ENCODE peak calls at places on chromosomes 16 and 17, in ten cellular contexts. O is transverse colon; Y is upper lobe of right lung; G is tibial artery; Q is CD8-positive, alpha-beta T cell; K is A549; M is stomach; Z is mucosa of descending colon; L is Peyer's patch; D is cardiac fibroblast. S is an unnamed sample.

GRCh38 chr16:88589441-88589840 is 19.2 kb downstream of the ZC3H18 start:
- DNase-seq in D (no peak), G (no peak), Q (no peak), L (no peak), O (no peak), K (no peak), M (no peak), Z (no peak), Y (no peak), S (no peak)

GRCh38 chr17:16908282-16908681 is 63.6 kb downstream of the TNFRSF13B start:
- DNase-seq in Z (no peak), O (no peak), K (no peak), M (peak; percentile 7), L (no peak), Y (no peak), G (peak; percentile 31), D (no peak), Q (no peak), S (no peak)

GRCh38 chr16:68272501-68273209 is 8.3 kb downstream of the SLC7A6 start:
- DNase-seq in K (no peak), G (no peak), Y (no peak), D (no peak), L (no peak), O (peak; percentile 55), M (peak; percentile 77), Z (no peak), Q (peak; percentile 63), S (no peak)

GRCh38 chr17:64532409-64532808 is 25.6 kb downstream of the CEP95 start:
- DNase-seq in G (no peak), Z (no peak), M (no peak), L (no peak), Y (no peak), D (no peak), O (no peak), K (no peak), Q (no peak), S (no peak)

GRCh38 chr17:69654981-69655581 is 240.6 kb downstream of the MAP2K6 start:
- DNase-seq in Y (no peak), Z (no peak), K (no peak), Q (no peak), L (no peak), M (no peak), D (peak; percentile 80), G (no peak), O (no peak), S (peak; percentile 66)

GRCh38 chr16:70689970-70690905 is 4.4 kb upstream of the MTSS2 start:
- DNase-seq in Z (peak; percentile 82), M (no peak), D (no peak), G (peak; percentile 66), Y (no peak), L (peak; percentile 76), K (no peak), O (peak; percentile 65), Q (no peak), S (no peak)

GRCh38 chr16:16029431-16030011 is 80.1 kb downstream of the ABCC1 start:
- DNase-seq in M (no peak), K (no peak), G (no peak), D (peak; percentile 31), O (no peak), Q (no peak), Z (no peak), Y (no peak), L (no peak), S (peak; percentile 68)

GRCh38 chr16:27318399-27319256 is 4.9 kb downstream of the IL4R start:
- DNase-seq in Z (peak; percentile 65), O (peak; percentile 48), Q (peak; percentile 22), Y (peak; percentile 84), G (peak; percentile 79), K (no peak), L (no peak), D (peak; percentile 65), M (no peak), S (no peak)

GRCh38 chr16:20884240-20884556 is 16.0 kb downstream of the DCUN1D3 start:
- DNase-seq in K (no peak), L (no peak), G (no peak), D (peak; percentile 77), Q (no peak), Z (no peak), M (no peak), Y (no peak), O (peak; percentile 24), S (peak; percentile 87)

GRCh38 chr16:4057439-4057877 is 58.8 kb downstream of the ADCY9 start:
- DNase-seq in D (peak; percentile 19), Q (no peak), G (no peak), Z (no peak), O (no peak), K (no peak), M (no peak), Y (no peak), L (no peak), S (peak; percentile 63)

GRCh38 chr17:75754378-75755204 is 10.4 kb downstream of the GALK1 start:
- DNase-seq in O (no peak), K (no peak), Q (no peak), D (no peak), G (no peak), Z (no peak), L (peak; percentile 48), Y (no peak), M (no peak), S (no peak)

GRCh38 chr17:61808442-61808841 is 54.9 kb downstream of the BRIP1 start:
- DNase-seq in Q (no peak), O (no peak), D (no peak), Z (no peak), K (no peak), M (no peak), Y (no peak), G (no peak), L (no peak), S (no peak)

GRCh38 chr17:75906143-75906884 is 1.6 kb upstream of the MRPL38 start:
- DNase-seq in Y (no peak), Z (no peak), G (no peak), Q (no peak), O (no peak), K (no peak), D (no peak), L (peak; percentile 46), M (no peak), S (no peak)

GRCh38 chr17:8227238-8227581 is 16.8 kb upstream of the AURKB start:
- DNase-seq in L (no peak), D (no peak), M (no peak), G (no peak), K (no peak), Q (no peak), Z (no peak), O (no peak), Y (no peak), S (no peak)

DNA sequence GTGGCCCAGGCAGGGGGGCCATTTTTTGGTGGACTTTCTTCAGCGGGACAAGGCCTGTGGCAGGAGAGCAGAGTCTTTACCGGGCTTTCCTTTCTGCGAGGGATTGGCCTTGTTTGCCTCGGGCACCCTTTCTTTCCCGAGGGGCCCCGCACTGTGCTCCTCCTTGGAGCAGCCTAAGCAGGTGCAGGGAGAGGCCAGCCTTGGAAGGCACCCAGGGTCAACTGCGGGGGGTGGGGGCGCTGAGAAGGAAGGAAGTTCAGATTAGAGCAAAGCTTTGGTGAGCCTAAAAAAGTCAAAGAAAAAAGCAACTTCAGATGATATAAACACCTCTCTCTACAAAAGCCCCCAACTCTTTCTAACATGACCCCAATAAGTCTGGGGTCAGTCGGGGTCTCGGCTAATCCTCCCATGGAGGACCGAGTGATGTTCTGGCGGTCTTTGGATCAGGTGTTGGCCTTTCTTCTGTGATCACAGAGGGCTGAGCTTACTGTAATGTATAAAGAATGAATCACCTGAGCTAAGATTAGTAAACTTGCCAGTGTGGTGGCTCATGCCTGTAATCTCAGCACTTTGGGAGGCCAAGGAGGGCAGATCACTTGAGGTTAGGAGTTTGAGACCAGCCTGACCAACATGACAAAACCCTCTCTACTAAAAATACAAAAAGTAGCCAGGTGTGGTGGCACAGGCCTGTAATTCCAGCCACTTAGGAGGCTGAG is 63.0 kb downstream of the PGS1 start:
- DNase-seq in L (no peak), O (no peak), Z (no peak), M (no peak), Q (no peak), D (no peak), G (no peak), Y (no peak), K (no peak), S (no peak)
- H3K4me3 ChIP-seq in L (no peak overlapping the region), O (no peak overlapping the region), Z (no peak overlapping the region), M (no peak overlapping the region), Q (no peak overlapping the region), D (no peak overlapping the region), G (no peak overlapping the region), Y (no peak overlapping the region), K (no peak overlapping the region), S (no peak overlapping the region)

GRCh38 chr16:87305505-87306391 is 11.4 kb downstream of the C16orf95 start:
- DNase-seq in O (no peak), L (no peak), G (no peak), Y (no peak), M (no peak), K (no peak), D (peak; percentile 6), Q (no peak), Z (no peak), S (peak; percentile 76)
- TF ChIP-seq CTCF in O (no peak), L (no peak), G (no peak), Y (no peak), M (no peak), K (no peak), D (peak; percentile 6), Q (no peak), Z (no peak), S (peak; percentile 30)

GRCh38 chr17:50534222-50534978 is 1.9 kb downstream of the EPN3 start:
- DNase-seq in Y (no peak), K (peak; percentile 81), G (no peak), M (peak; percentile 83), Z (peak; percentile 84), Q (no peak), D (no peak), L (peak; percentile 81), O (peak; percentile 80), S (no peak)
- H3K4me3 ChIP-seq in Y (no peak overlapping the region), K (peak overlapping the region; percentile 15), G (no peak overlapping the region), M (peak overlapping the region; percentile 43), Z (peak overlapping the region; percentile 17), Q (no peak overlapping the region), D (no peak overlapping the region), L (no peak overlapping the region), O (no peak overlapping the region), S (no peak overlapping the region)

GRCh38 chr17:58327363-58328194 is 1.0 kb downstream of the TSPOAP1 start:
- DNase-seq in M (no peak), Z (peak; percentile 79), L (no peak), Y (peak; percentile 67), G (no peak), K (no peak), O (no peak), D (no peak), Q (peak; percentile 41), S (no peak)

GRCh38 chr17:58330544-58330996 is 2.0 kb upstream of the TSPOAP1 start:
- DNase-seq in L (no peak), G (no peak), Q (no peak), K (no peak), Z (peak; percentile 59), M (no peak), D (no peak), Y (no peak), O (no peak), S (no peak)

GRCh38 chr17:58329808-58330543 is 1.4 kb upstream of the TSPOAP1 start:
- DNase-seq in Y (no peak), Q (no peak), G (no peak), K (no peak), D (no peak), Z (no peak), M (no peak), L (no peak), O (no peak), S (no peak)

GRCh38 chr17:58328195-58329034 is at the start of gene TSPOAP1:
- DNase-seq in Z (peak; percentile 83), L (peak; percentile 54), M (no peak), O (peak; percentile 46), D (no peak), G (no peak), Q (peak; percentile 73), Y (peak; percentile 70), K (no peak), S (no peak)

GRCh38 chr17:58329035-58329807 is 626 bp upstream of the TSPOAP1 start:
- DNase-seq in Y (peak; percentile 73), Q (peak; percentile 68), K (no peak), G (no peak), O (peak; percentile 53), M (peak; percentile 37), L (peak; percentile 55), D (no peak), Z (peak; percentile 78), S (no peak)
- TF ChIP-seq CTCF in Y (peak; percentile 40), Q (peak; percentile 84), K (peak; percentile 36), G (no peak), O (peak; percentile 19), M (no peak), L (peak; percentile 36), D (peak; percentile 2), Z (peak; percentile 14), S (peak; percentile 20)